ENCODE peak calls at places on chromosomes 1 and 21, in five cellular contexts. T, J, O, E and S are unnamed samples.
A peak's percentile ranks its signal among the peaks of the same experiment; 100 is the strongest.

GRCh38 chr1:35390600-35391494 is 122.3 kb downstream of the ZMYM4 start:
- DNase-seq in T (no peak), J (no peak), O (no peak), E (peak; percentile 7), S (no peak)

GRCh38 chr1:71228727-71229371 is 148.0 kb upstream of the ZRANB2 start:
- DNase-seq in T (peak; percentile 12), J (no peak), O (no peak), E (peak; percentile 10), S (peak; percentile 52)

GRCh38 chr1:28602536-28603439 is 10.7 kb downstream of the RAB42 start:
- DNase-seq in T (no peak), J (peak; percentile 48), O (no peak), E (peak; percentile 80), S (peak; percentile 59)

GRCh38 chr1:3807769-3808168 is 11.5 kb upstream of the LRRC47 start:
- DNase-seq in T (no peak), J (no peak), O (no peak), E (no peak), S (no peak)

GRCh38 chr1:110136911-110137310 is 13.4 kb upstream of the SLC6A17 start:
- DNase-seq in T (no peak), J (peak; percentile 28), O (no peak), E (peak; percentile 86), S (peak; percentile 89)

GRCh38 chr21:41357546-41357945 is 4.3 kb upstream of the MX2 start:
- DNase-seq in T (no peak), J (no peak), O (no peak), E (no peak), S (no peak)

GRCh38 chr1:229007701-229008100 is 263.2 kb upstream of the RAB4A start:
- DNase-seq in T (no peak), J (no peak), O (no peak), E (no peak), S (no peak)

GRCh38 chr1:78491311-78492071 is 717 bp downstream of the PTGFR start:
- DNase-seq in T (peak; percentile 64), J (no peak), O (peak; percentile 70), E (peak; percentile 42), S (no peak)

GRCh38 chr1:92754000-92754787 is 30.7 kb downstream of the EVI5 start:
- DNase-seq in T (no peak), J (no peak), O (no peak), E (no peak), S (no peak)

GRCh38 chr1:59750612-59751395 is 63.9 kb upstream of the HOOK1 start:
- DNase-seq in T (no peak), J (no peak), O (peak; percentile 69), E (no peak), S (no peak)

GRCh38 chr1:204357551-204357950 is 2.2 kb downstream of the PLEKHA6 start:
- DNase-seq in T (peak; percentile 75), J (peak; percentile 36), O (peak; percentile 80), E (no peak), S (peak; percentile 74)

GRCh38 chr1:219757890-219758289 is 145.0 kb upstream of the ZC3H11B start:
- DNase-seq in T (no peak), J (no peak), O (no peak), E (no peak), S (no peak)

GRCh38 chr1:108200627-108201106 is 524 bp upstream of the SLC25A24 start:
- DNase-seq in T (peak; percentile 38), J (peak; percentile 38), O (no peak), E (peak; percentile 35), S (peak; percentile 82)

GRCh38 chr1:204503122-204503912 is 8.7 kb upstream of the PIK3C2B start:
- DNase-seq in T (no peak), J (no peak), O (no peak), E (peak; percentile 69), S (no peak)

GRCh38 chr1:6208723-6209660 is 3.1 kb downstream of the RNF207 start:
- DNase-seq in T (peak; percentile 74), J (peak; percentile 55), O (no peak), E (peak; percentile 82), S (peak; percentile 83)

GRCh38 chr1:160021376-160022074 is 10.3 kb downstream of the PIGM start:
- DNase-seq in T (no peak), J (no peak), O (no peak), E (no peak), S (no peak)

GRCh38 chr1:217857061-217857460 is 225.9 kb downstream of the SPATA17 start:
- DNase-seq in T (no peak), J (no peak), O (no peak), E (peak; percentile 4), S (no peak)

GRCh38 chr21:42809171-42809570 is 70.2 kb downstream of the WDR4 start:
- DNase-seq in T (no peak), J (no peak), O (no peak), E (no peak), S (no peak)

GRCh38 chr1:101259744-101260148 is 22.9 kb downstream of the S1PR1 start:
- DNase-seq in T (no peak), J (no peak), O (no peak), E (no peak), S (no peak)

GRCh38 chr1:150282558-150282958 is 204 bp downstream of the CIART start:
- DNase-seq in T (no peak), J (no peak), O (no peak), E (no peak), S (no peak)

GRCh38 chr1:171597203-171597602 is 24.8 kb upstream of the MYOCOS start:
- DNase-seq in T (no peak), J (no peak), O (no peak), E (no peak), S (no peak)

GRCh38 chr1:234372011-234372757 is 1.1 kb upstream of the COA6 start:
- DNase-seq in T (no peak), J (no peak), O (no peak), E (no peak), S (no peak)

GRCh38 chr1:85278853-85279314 is 2.5 kb upstream of the BCL10 start:
- DNase-seq in T (no peak), J (peak; percentile 53), O (peak; percentile 69), E (no peak), S (no peak)

GRCh38 chr1:150613061-150613920 is 16.1 kb downstream of the ENSA start:
- DNase-seq in T (no peak), J (no peak), O (no peak), E (no peak), S (no peak)

GRCh38 chr1:211928222-211928856 is 97.8 kb upstream of the LPGAT1 start:
- DNase-seq in T (no peak), J (peak; percentile 40), O (no peak), E (no peak), S (no peak)

GRCh38 chr1:220879090-220879508 is at the start of gene HLX:
- DNase-seq in T (peak; percentile 95), J (peak; percentile 69), O (peak; percentile 94), E (peak; percentile 81), S (peak; percentile 72)

GRCh38 chr1:94044891-94045290 is 76.1 kb downstream of the ABCA4 start:
- DNase-seq in T (no peak), J (no peak), O (no peak), E (no peak), S (no peak)

GRCh38 chr1:10962483-10962882 is 50.0 kb upstream of the TARDBP start:
- DNase-seq in T (no peak), J (peak; percentile 47), O (no peak), E (no peak), S (peak; percentile 78)

GRCh38 chr1:233064988-233065387 is 114.6 kb downstream of the NTPCR start:
- DNase-seq in T (no peak), J (no peak), O (no peak), E (no peak), S (no peak)

GRCh38 chr1:9292361-9293240 is at the start of gene SPSB1:
- DNase-seq in T (peak; percentile 86), J (peak; percentile 84), O (peak; percentile 79), E (peak; percentile 88), S (peak; percentile 69)

GRCh38 chr1:114111731-114112661 is 41.7 kb downstream of the SYT6 start:
- DNase-seq in T (no peak), J (no peak), O (no peak), E (no peak), S (no peak)

GRCh38 chr1:114107474-114108175 is 46.0 kb downstream of the SYT6 start:
- DNase-seq in T (no peak), J (no peak), O (no peak), E (no peak), S (peak; percentile 74)

GRCh38 chr1:114105401-114105979 is 48.2 kb downstream of the SYT6 start:
- DNase-seq in T (no peak), J (no peak), O (no peak), E (peak; percentile 57), S (no peak)

GRCh38 chr1:114110011-114110410 is 43.7 kb downstream of the SYT6 start:
- DNase-seq in T (no peak), J (no peak), O (no peak), E (no peak), S (no peak)

GRCh38 chr1:114108741-114109255 is 44.9 kb downstream of the SYT6 start:
- DNase-seq in T (no peak), J (no peak), O (no peak), E (no peak), S (no peak)
- H3K36me3 ChIP-seq in T (no peaks in the 10 kb centered on the region), J (no peaks in the 10 kb centered on the region), O (no peaks in the 10 kb centered on the region), E (no peaks in the 10 kb centered on the region), S (no peaks in the 10 kb centered on the region)

DNA sequence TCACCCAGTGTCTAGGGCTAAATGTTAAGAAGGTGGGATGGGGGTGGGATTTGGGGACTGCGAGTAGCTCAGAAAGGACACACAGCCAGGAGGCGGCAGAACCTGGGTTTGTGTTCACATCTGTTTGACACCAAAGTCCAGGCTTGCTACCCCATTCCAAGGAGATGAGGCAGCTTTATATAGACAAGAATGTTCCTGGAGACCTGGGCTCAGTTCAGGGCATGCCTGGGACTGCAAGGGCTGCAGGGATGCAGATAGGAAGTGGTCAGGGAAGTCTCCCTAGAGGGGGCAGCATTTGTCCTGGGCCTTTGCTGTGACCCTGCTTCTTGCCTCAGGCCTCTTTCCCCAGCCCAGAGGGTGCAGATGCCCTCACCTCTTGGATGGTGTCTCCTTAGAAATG is 16.3 kb downstream of the PADI3 start:
- DNase-seq in T (no peak), J (no peak), O (no peak), E (peak; percentile 48), S (no peak)
- TF ChIP-seq CTCF in T (no peak), J (no peak), O (no peak), E (peak; percentile 24), S (peak; percentile 21)

GRCh38 chr21:45011426-45011825 is 63.0 kb upstream of the ADARB1 start:
- DNase-seq in T (peak; percentile 39), J (no peak), O (no peak), E (no peak), S (no peak)

GRCh38 chr21:45014747-45015468 is 59.5 kb upstream of the ADARB1 start:
- DNase-seq in T (no peak), J (no peak), O (no peak), E (no peak), S (no peak)

GRCh38 chr21:45012661-45013270 is 61.6 kb upstream of the ADARB1 start:
- DNase-seq in T (peak; percentile 49), J (no peak), O (no peak), E (peak; percentile 58), S (peak; percentile 99)

GRCh38 chr21:45011911-45012660 is 62.3 kb upstream of the ADARB1 start:
- DNase-seq in T (peak; percentile 61), J (no peak), O (no peak), E (peak; percentile 89), S (peak; percentile 100)

GRCh38 chr21:45013271-45013841 is 61.0 kb upstream of the ADARB1 start:
- DNase-seq in T (no peak), J (no peak), O (no peak), E (no peak), S (peak; percentile 80)
- H3K9me3 ChIP-seq in T (no peaks in the 10 kb centered on the region), J (no peaks in the 10 kb centered on the region), O (no peaks in the 10 kb centered on the region), E (no peaks in the 10 kb centered on the region), S (peaks cover 5% of the 10 kb centered on the region)

GRCh38 chr1:16474166-16474800 is 33.8 kb downstream of the NECAP2 start:
- DNase-seq in T (peak; percentile 72), J (no peak), O (no peak), E (no peak), S (no peak)

GRCh38 chr1:16478091-16478490 is 36.0 kb downstream of the RNU1-1 start:
- DNase-seq in T (peak; percentile 32), J (no peak), O (no peak), E (no peak), S (no peak)
- H3K36me3 ChIP-seq in T (peaks cover 90% of the 10 kb centered on the region), J (peaks cover 100% of the 10 kb centered on the region), O (peaks cover 64% of the 10 kb centered on the region), E (peaks cover 4% of the 10 kb centered on the region), S (peaks cover 17% of the 10 kb centered on the region)